ENCODE peak calls at places on chromosomes 1 and 21, in eight cellular contexts. V is fibroblast of lung, H is left lung, I is hepatocyte, C is ovary, R is astrocyte, K is lower lobe of right lung, N is foreskin keratinocyte. T is an unnamed sample.

GRCh38 chr1:91783423-91784162 is 102.4 kb downstream of the TGFBR3 start:
- DNase-seq in V (peak), H (no peak), I (no peak), C (no peak), R (peak), K (no peak), N (no peak), T (no peak)

GRCh38 chr21:16046625-16047340 is 317.0 kb downstream of the USP25 start:
- DNase-seq in V (peak), H (no peak), I (no peak), C (no peak), R (peak), K (no peak), N (peak), T (no peak)

GRCh38 chr1:213939888-213940287 is 47.9 kb upstream of the PROX1 start:
- DNase-seq in V (no peak), H (no peak), I (no peak), C (no peak), R (no peak), K (no peak), N (no peak), T (no peak)

GRCh38 chr1:226420860-226421259 is 13.0 kb upstream of the PARP1 start:
- DNase-seq in V (no peak), H (no peak), I (no peak), C (no peak), R (no peak), K (no peak), N (no peak), T (no peak)

GRCh38 chr1:87968259-87968955 is 639.7 kb downstream of the LMO4 start:
- DNase-seq in V (peak), H (no peak), I (peak), C (no peak), R (peak), K (no peak), N (no peak), T (peak)

GRCh38 chr1:19925342-19926070 is 2.1 kb upstream of the PLA2G2E start:
- DNase-seq in V (no peak), H (no peak), I (no peak), C (no peak), R (no peak), K (no peak), N (peak), T (no peak)

GRCh38 chr1:243490748-243491686 is 235.2 kb downstream of the SDCCAG8 start:
- DNase-seq in V (peak), H (no peak), I (no peak), C (no peak), R (peak), K (no peak), N (no peak), T (no peak)

GRCh38 chr1:226934483-226935237 is 5.4 kb upstream of the COQ8A start:
- DNase-seq in V (no peak), H (no peak), I (no peak), C (no peak), R (no peak), K (no peak), N (no peak), T (no peak)

GRCh38 chr1:150065184-150065871 is 2.2 kb upstream of the VPS45 start:
- DNase-seq in V (peak), H (no peak), I (no peak), C (no peak), R (peak), K (no peak), N (peak), T (no peak)

GRCh38 chr1:165129568-165130164 is 226.8 kb downstream of the LMX1A start:
- DNase-seq in V (peak), H (no peak), I (peak), C (peak), R (no peak), K (peak), N (peak), T (no peak)

GRCh38 chr1:9426291-9426711 is 113.0 kb upstream of the SLC25A33 start:
- DNase-seq in V (no peak), H (no peak), I (no peak), C (no peak), R (no peak), K (no peak), N (no peak), T (no peak)

GRCh38 chr1:20366766-20367602 is 76.3 kb downstream of the VWA5B1 start:
- DNase-seq in V (peak), H (no peak), I (peak), C (no peak), R (peak), K (no peak), N (no peak), T (no peak)

GRCh38 chr1:231186356-231187115 is 24.7 kb downstream of the TRIM67 start:
- DNase-seq in V (no peak), H (no peak), I (no peak), C (no peak), R (no peak), K (no peak), N (no peak), T (no peak)

GRCh38 chr1:229158317-229159294 is 112.3 kb upstream of the RAB4A start:
- DNase-seq in V (no peak), H (no peak), I (no peak), C (no peak), R (no peak), K (peak), N (no peak), T (peak)

GRCh38 chr1:1345384-1345783 is 3.8 kb downstream of the DVL1 start:
- DNase-seq in V (no peak), H (peak), I (no peak), C (no peak), R (no peak), K (no peak), N (no peak), T (no peak)
- TF ChIP-seq CTCF in V (no peak), H (no peak), I (no peak), C (no peak), R (no peak), K (no peak), N (no peak), T (no peak)

GRCh38 chr21:25179116-25179515 is 428.2 kb downstream of the MRPL39 start:
- DNase-seq in V (peak), H (no peak), I (no peak), C (no peak), R (peak), K (no peak), N (no peak), T (no peak)
- H3K27ac ChIP-seq in V (no peak), H (no peak), I (no peak), C (no peak), R (no peak), K (no peak), N (no peak), T (no peak)

GRCh38 chr1:197145451-197146029 is 929 bp downstream of the ASPM start:
- DNase-seq in V (peak), H (no peak), I (no peak), C (no peak), R (no peak), K (no peak), N (no peak), T (no peak)

GRCh38 chr1:197144570-197145325 is 1.7 kb downstream of the ASPM start:
- DNase-seq in V (peak), H (no peak), I (no peak), C (no peak), R (peak), K (no peak), N (no peak), T (no peak)

GRCh38 chr1:197149340-197149739 is 2.9 kb upstream of the ASPM start:
- DNase-seq in V (no peak), H (no peak), I (no peak), C (no peak), R (no peak), K (no peak), N (no peak), T (no peak)

GRCh38 chr1:197150336-197151005 is 4.0 kb upstream of the ASPM start:
- DNase-seq in V (no peak), H (no peak), I (no peak), C (no peak), R (no peak), K (no peak), N (no peak), T (no peak)

DNA sequence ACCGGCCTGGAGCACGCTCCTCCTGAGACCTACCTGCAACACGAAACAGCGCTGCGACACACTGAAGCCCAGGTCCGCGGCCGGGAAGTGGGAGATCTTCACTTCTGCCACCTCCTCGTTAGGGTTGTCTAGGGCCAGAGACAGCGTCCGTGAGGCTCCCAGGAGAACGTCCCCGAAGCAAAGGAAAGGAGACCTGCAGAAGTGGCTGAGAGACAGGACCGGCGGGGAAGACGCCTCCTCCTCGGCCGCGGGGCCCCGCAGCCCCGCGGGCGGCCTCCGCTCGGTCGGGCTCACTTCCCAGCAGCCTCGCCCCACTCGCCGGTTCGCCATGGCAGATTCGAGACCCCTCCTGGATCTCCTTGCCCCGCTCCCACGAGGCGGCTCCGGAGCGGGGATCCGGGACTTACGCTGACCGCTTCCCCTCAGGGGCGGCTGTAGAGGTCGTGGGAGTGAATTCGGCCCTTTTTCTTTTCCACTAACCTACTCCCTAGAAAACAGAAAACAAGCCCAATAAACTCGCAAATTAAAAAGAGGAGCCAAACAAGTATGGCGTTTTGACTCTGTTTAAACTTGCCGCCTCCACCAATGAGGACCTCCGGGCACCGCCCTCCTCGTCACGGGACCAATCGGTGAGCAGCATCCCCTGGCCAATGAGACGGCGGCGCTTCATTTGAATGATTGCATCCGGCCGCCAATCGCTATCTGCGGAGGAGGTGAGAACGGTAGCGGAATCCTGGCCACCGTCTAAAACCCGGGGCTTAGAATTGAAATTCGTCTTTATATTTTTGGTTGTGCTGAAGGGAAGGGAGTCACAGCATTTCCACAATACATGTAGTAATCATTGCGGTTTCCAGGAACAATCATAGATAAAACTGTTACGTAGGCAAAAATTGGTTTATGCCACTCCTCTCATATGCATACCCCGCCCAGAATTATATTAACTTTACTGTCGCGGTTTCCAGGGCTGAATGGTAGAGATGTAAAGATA is at the start of gene ASPM:
- DNase-seq in V (peak), H (peak), I (peak), C (peak), R (peak), K (peak), N (peak), T (peak)
- TF ChIP-seq CTCF in V (no peak), H (no peak), I (no peak), C (no peak), R (no peak), K (no peak), N (no peak), T (no peak)

GRCh38 chr1:21640653-21641052 is 28.5 kb downstream of the RAP1GAP start:
- DNase-seq in V (no peak), H (no peak), I (no peak), C (no peak), R (no peak), K (no peak), N (no peak), T (no peak)
- H3K27ac ChIP-seq in V (no peak), H (no peak), I (no peak), C (no peak), R (no peak), K (no peak), N (no peak), T (no peak)

DNA sequence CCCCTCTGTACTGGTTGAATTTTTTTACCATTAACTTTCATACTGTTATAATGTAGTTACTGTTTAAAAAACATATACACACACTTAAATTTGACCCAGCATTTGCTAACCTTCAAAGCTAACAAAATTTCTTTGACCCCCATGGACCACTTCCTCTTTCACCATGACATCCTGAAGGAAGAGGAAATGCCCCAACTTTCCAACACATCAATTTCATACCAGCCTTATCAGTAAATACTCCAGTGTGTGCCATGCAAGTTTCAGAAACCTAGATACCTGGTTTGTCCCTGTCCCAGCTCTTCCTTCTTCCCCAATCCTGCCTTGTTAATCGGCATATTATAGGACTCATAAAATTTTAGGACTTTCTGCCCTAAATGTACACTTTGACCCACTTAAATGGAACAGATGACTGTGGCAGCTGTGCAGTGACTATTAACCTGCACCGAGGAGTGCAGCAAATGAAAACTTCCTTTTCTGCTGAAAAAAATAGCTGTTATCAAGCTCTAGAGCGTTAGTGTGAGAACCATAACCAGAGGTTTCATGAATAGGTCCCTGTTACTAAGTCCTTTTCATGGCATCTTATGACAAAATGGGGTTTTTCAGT is 54.1 kb downstream of the DTL start:
- DNase-seq in V (no peak), H (no peak), I (no peak), C (no peak), R (no peak), K (no peak), N (no peak), T (no peak)
- TF ChIP-seq CTCF in V (no peak), H (no peak), I (no peak), C (no peak), R (no peak), K (no peak), N (no peak), T (no peak)

GRCh38 chr1:198318092-198318491 is 161.3 kb downstream of the NEK7 start:
- DNase-seq in V (no peak), H (no peak), I (no peak), C (no peak), R (no peak), K (no peak), N (no peak), T (no peak)
- H3K27ac ChIP-seq in V (no peak), H (no peak), I (no peak), C (no peak), R (no peak), K (no peak), N (no peak), T (no peak)

GRCh38 chr1:26858160-26858559 is 4.8 kb upstream of the SFN start:
- DNase-seq in V (peak), H (no peak), I (no peak), C (no peak), R (no peak), K (no peak), N (peak), T (no peak)
- TF ChIP-seq CTCF in V (no peak), H (no peak), I (no peak), C (no peak), R (no peak), K (no peak), N (peak), T (no peak)